ENCODE peak calls at places on chromosome 1, in ten cellular contexts. G is iPS DF 6.9, Q is EH, H is IMR-90, W is EL, K is ELR, Z is NCI-H345, R is T follicular helper cell, V is Right ventricle myocardium superior, U is HFF-Myc. B is an unnamed sample.
A peak's percentile ranks its signal among the peaks of the same experiment; 100 is the strongest.

GRCh38 chr1:71522721-71523120 is 441.9 kb upstream of the ZRANB2 start:
- DNase-seq in G (no peak), Q (peak; percentile 25), H (no peak), W (peak; percentile 13), K (no peak), Z (no peak), R (no peak), V (no peak), U (peak; percentile 44), B (no peak)

GRCh38 chr1:204513117-204513716 is 3.0 kb upstream of the MDM4 start:
- DNase-seq in G (no peak), Q (no peak), H (no peak), W (no peak), K (no peak), Z (no peak), R (peak; percentile 51), V (peak; percentile 52), U (no peak), B (no peak)

GRCh38 chr1:217484881-217485280 is 146.0 kb downstream of the GPATCH2 start:
- DNase-seq in G (no peak), Q (no peak), H (no peak), W (no peak), K (no peak), Z (no peak), R (no peak), V (no peak), U (no peak), B (no peak)

GRCh38 chr1:234313171-234313570 is 60.1 kb upstream of the COA6 start:
- DNase-seq in G (no peak), Q (no peak), H (no peak), W (no peak), K (peak; percentile 20), Z (no peak), R (no peak), V (no peak), U (no peak), B (no peak)

GRCh38 chr1:22471610-22472009 is 20.0 kb downstream of the ZBTB40 start:
- DNase-seq in G (no peak), Q (no peak), H (no peak), W (no peak), K (no peak), Z (no peak), R (no peak), V (no peak), U (no peak), B (no peak)

GRCh38 chr1:204885288-204885711 is 14.6 kb downstream of the NFASC start:
- DNase-seq in G (no peak), Q (peak; percentile 79), H (no peak), W (peak; percentile 41), K (no peak), Z (no peak), R (no peak), V (peak; percentile 67), U (no peak), B (no peak)

GRCh38 chr1:25080294-25081209 is 150.5 kb upstream of the RUNX3 start:
- DNase-seq in G (no peak), Q (peak; percentile 39), H (peak; percentile 14), W (peak; percentile 36), K (no peak), Z (no peak), R (no peak), V (peak; percentile 35), U (no peak), B (no peak)

GRCh38 chr1:228993106-228993505 is 257.8 kb downstream of the RHOU start:
- DNase-seq in G (no peak), Q (no peak), H (no peak), W (no peak), K (no peak), Z (no peak), R (no peak), V (no peak), U (no peak), B (no peak)